ENCODE peak calls at places on chromosomes 2 and 18, in six cellular contexts. I, O, F, C, Q and N are unnamed samples.

GRCh38 chr2:149648282-149649030 is 60.9 kb upstream of the MMADHC start:
- DNase-seq in F (no peak), C (no peak), I (peak), O (peak), Q (peak), N (no peak)

GRCh38 chr2:147460140-147460539 is 384.7 kb upstream of the ACVR2A start:
- DNase-seq in C (no peak), F (no peak), I (no peak), O (no peak), Q (no peak), N (peak)

GRCh38 chr2:223626713-223627112 is 24.6 kb upstream of the SCG2 start:
- DNase-seq in O (no peak), Q (no peak), I (no peak), C (no peak), F (no peak), N (no peak)

GRCh38 chr18:69898241-69898861 is 49.3 kb downstream of the CD226 start:
- DNase-seq in O (no peak), Q (no peak), C (no peak), I (no peak), F (no peak), N (no peak)

GRCh38 chr2:174635747-174636399 is 38.3 kb upstream of the WIPF1 start:
- DNase-seq in O (no peak), Q (no peak), F (no peak), I (no peak), C (no peak), N (no peak)

GRCh38 chr2:165791811-165792454 is 2.1 kb downstream of the GALNT3 start:
- DNase-seq in F (no peak), I (no peak), O (no peak), C (no peak), Q (no peak), N (no peak)

GRCh38 chr2:179602452-179602851 is 259.0 kb downstream of the ZNF385B start:
- DNase-seq in O (no peak), Q (no peak), C (no peak), I (no peak), F (no peak), N (no peak)

GRCh38 chr2:150528861-150529801 is 41.7 kb upstream of the RND3 start:
- DNase-seq in I (no peak), C (no peak), O (no peak), F (no peak), Q (peak), N (no peak)

GRCh38 chr2:195559431-195559914 is 97.6 kb upstream of the SLC39A10 start:
- DNase-seq in I (no peak), C (peak), Q (no peak), F (no peak), O (peak), N (no peak)

GRCh38 chr2:236601306-236602202 is 31.9 kb downstream of the ACKR3 start:
- DNase-seq in Q (no peak), F (no peak), I (no peak), O (no peak), C (no peak), N (no peak)

GRCh38 chr2:138787053-138787666 is 7.0 kb upstream of the NXPH2 start:
- DNase-seq in C (no peak), I (peak), F (no peak), O (no peak), Q (peak), N (no peak)

GRCh38 chr18:3345452-3345851 is 83.5 kb downstream of the MYL12B start:
- DNase-seq in O (no peak), C (no peak), Q (no peak), F (no peak), I (no peak), N (no peak)

GRCh38 chr2:216308532-216308931 is 63.8 kb downstream of the MARCHF4 start:
- DNase-seq in Q (no peak), O (no peak), F (no peak), C (no peak), I (peak), N (no peak)

GRCh38 chr2:150271952-150272351 is 215.5 kb downstream of the RND3 start:
- DNase-seq in Q (peak), C (no peak), F (no peak), I (no peak), O (no peak), N (no peak)

GRCh38 chr2:238560234-238560633 is 133.5 kb downstream of the ASB1 start:
- DNase-seq in Q (peak), F (no peak), I (no peak), O (no peak), C (no peak), N (no peak)

GRCh38 chr2:119545076-119545475 is 827 bp downstream of the CFAP221 start:
- DNase-seq in I (peak), F (no peak), Q (no peak), C (no peak), O (no peak), N (no peak)
- H3K4me3 ChIP-seq in I (no peak), F (no peak), Q (peak), C (no peak), O (peak), N (no peak)

DNA sequence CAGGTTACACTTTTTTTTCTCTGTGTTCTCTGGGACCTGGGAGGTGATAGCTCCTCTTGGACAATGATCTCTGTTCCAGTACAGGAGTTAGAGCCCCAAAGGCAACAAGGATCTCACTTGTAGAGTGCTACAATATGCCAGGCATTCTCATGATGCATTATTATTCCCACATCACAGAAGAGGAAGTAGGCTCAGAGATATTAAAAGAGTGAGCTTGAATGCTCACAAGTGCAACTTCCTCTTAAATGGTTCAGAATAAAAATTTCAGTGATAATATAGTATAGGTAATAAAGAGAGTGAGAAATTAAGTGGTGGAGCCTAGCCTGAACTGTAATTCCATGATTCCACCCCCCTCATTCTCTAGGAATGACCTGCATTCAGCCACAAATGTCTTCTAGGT is 21.4 kb downstream of the POLE4 start:
- DNase-seq in Q (no peak), O (no peak), F (no peak), C (no peak), I (no peak), N (no peak)
- H3K27ac ChIP-seq in Q (no peak), O (no peak), F (no peak), C (no peak), I (no peak), N (no peak)

GRCh38 chr2:30231726-30232026 is 342 bp downstream of the LBH start:
- DNase-seq in C (no peak), O (no peak), I (no peak), F (no peak), Q (no peak), N (no peak)
- TF ChIP-seq POLR2A in C (no peak), O (no peak), I (no peak), F (no peak), Q (no peak), N (no peak)

DNA sequence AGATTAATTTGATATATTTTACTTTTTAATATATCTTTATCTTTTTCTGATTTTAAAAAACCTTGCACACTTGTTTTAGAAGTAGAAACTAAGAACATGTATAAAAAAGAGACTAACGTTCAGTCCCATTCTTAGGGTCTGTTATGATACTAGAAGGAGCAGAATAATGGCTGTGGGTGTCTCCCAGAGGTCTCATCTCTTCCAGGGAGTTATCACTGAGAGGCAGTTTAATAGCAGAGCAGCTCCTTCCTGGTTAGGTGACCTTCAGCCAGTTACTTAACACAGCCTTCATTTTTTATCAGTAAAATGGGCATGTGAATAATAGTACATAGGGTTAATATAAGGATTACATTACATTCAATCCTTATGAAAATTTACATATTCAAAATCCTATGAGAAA is 40.6 kb downstream of the FBXO48 start:
- DNase-seq in C (no peak), I (no peak), Q (no peak), F (no peak), O (no peak), N (no peak)
- H3K4me3 ChIP-seq in C (no peak), I (no peak), Q (no peak), F (no peak), O (no peak), N (no peak)

GRCh38 chr18:832085-832681 is 20.1 kb upstream of the YES1 start:
- DNase-seq in I (peak), Q (peak), O (peak), F (no peak), C (peak), N (no peak)
- H3K27ac ChIP-seq in I (no peak), Q (no peak), O (no peak), F (no peak), C (no peak), N (no peak)

GRCh38 chr2:32627901-32628645 is at the start of gene TTC27:
- DNase-seq in O (peak), Q (peak), C (peak), F (peak), I (peak), N (peak)
- TF ChIP-seq POLR2A in O (peak), Q (peak), C (no peak), F (no peak), I (no peak), N (no peak)

GRCh38 chr2:56676966-56677365 is 493.2 kb downstream of the CCDC85A start:
- DNase-seq in Q (no peak), O (no peak), C (no peak), I (no peak), F (no peak), N (no peak)
- H3K4me3 ChIP-seq in Q (no peak), O (no peak), C (no peak), I (no peak), F (no peak), N (no peak)

GRCh38 chr2:67389286-67389685 is 7.8 kb upstream of the ETAA1 start:
- DNase-seq in O (no peak), Q (no peak), I (no peak), F (no peak), C (no peak), N (no peak)
- H3K27ac ChIP-seq in O (no peak), Q (no peak), I (peak), F (peak), C (peak), N (no peak)

GRCh38 chr2:134861173-134861572 is 22.8 kb downstream of the ACMSD start:
- DNase-seq in I (no peak), O (no peak), C (no peak), Q (no peak), F (no peak), N (no peak)

GRCh38 chr2:134852518-134852917 is 14.1 kb downstream of the ACMSD start:
- DNase-seq in Q (no peak), O (no peak), C (no peak), I (no peak), F (no peak), N (no peak)

GRCh38 chr2:134858245-134858644 is 19.8 kb downstream of the ACMSD start:
- DNase-seq in C (no peak), F (no peak), O (no peak), Q (no peak), I (no peak), N (no peak)

DNA sequence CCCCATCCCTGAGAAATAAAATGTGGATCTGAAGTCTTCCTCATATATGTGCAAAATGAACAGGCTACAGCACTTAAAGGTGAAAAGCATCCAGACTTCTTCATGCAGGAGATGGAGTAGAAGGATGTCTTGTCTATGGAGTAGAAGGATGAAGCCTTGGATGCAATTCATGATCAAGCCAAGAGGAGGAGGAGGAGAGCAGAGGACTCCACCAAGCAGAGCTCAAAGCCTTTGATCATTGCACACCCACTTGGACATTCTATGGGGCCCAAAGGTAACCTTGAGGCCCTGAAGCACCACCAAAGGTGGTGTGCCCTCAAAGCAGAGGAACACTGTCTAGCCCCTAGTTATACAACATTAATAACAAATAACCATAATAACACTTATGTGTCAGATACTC is 17.3 kb downstream of the ACMSD start:
- DNase-seq in C (no peak), F (no peak), I (no peak), O (no peak), Q (no peak), N (no peak)
- TF ChIP-seq POLR2A in C (no peak), F (no peak), I (no peak), O (no peak), Q (no peak), N (no peak)